ENCODE peak calls at places on chromosomes 2 and 18, in nine cellular contexts. One of them, this sample, is unnamed.

GRCh38 chr18:8791171-8791651 is 85.9 kb downstream of the MTCL1 start:
- DNase-seq in Peyer's patch: no peak
- DNase-seq in aorta: no peak
- DNase-seq in left ventricle myocardium inferior: no peak
- DNase-seq in GM23248: peak
- DNase-seq in gastrocnemius medialis: no peak
- DNase-seq in CD8-positive, alpha-beta T cell: no peak
- DNase-seq in tibial artery: no peak
- DNase-seq in heart right ventricle: no peak
- DNase-seq in this sample: no peak

GRCh38 chr2:74239346-74239745 is 40.9 kb downstream of the MTHFD2 start:
- DNase-seq in Peyer's patch: no peak
- DNase-seq in aorta: peak
- DNase-seq in left ventricle myocardium inferior: no peak
- DNase-seq in GM23248: no peak
- DNase-seq in gastrocnemius medialis: no peak
- DNase-seq in CD8-positive, alpha-beta T cell: no peak
- DNase-seq in tibial artery: peak
- DNase-seq in heart right ventricle: no peak
- DNase-seq in this sample: no peak

GRCh38 chr2:120760446-120761135 is 24.9 kb downstream of the GLI2 start:
- DNase-seq in Peyer's patch: no peak
- DNase-seq in aorta: peak
- DNase-seq in left ventricle myocardium inferior: peak
- DNase-seq in GM23248: no peak
- DNase-seq in gastrocnemius medialis: no peak
- DNase-seq in CD8-positive, alpha-beta T cell: no peak
- DNase-seq in tibial artery: peak
- DNase-seq in heart right ventricle: peak
- DNase-seq in this sample: no peak

GRCh38 chr2:240538031-240538780 is 19.6 kb downstream of the ANKMY1 start:
- DNase-seq in Peyer's patch: peak
- DNase-seq in aorta: no peak
- DNase-seq in left ventricle myocardium inferior: no peak
- DNase-seq in GM23248: no peak
- DNase-seq in gastrocnemius medialis: no peak
- DNase-seq in CD8-positive, alpha-beta T cell: no peak
- DNase-seq in tibial artery: no peak
- DNase-seq in heart right ventricle: no peak
- DNase-seq in this sample: no peak

GRCh38 chr2:159925975-159926374 is 128.0 kb upstream of the CD302 start:
- DNase-seq in Peyer's patch: no peak
- DNase-seq in aorta: no peak
- DNase-seq in left ventricle myocardium inferior: no peak
- DNase-seq in GM23248: no peak
- DNase-seq in gastrocnemius medialis: no peak
- DNase-seq in CD8-positive, alpha-beta T cell: no peak
- DNase-seq in tibial artery: no peak
- DNase-seq in heart right ventricle: no peak
- DNase-seq in this sample: no peak

GRCh38 chr18:69727912-69728572 is 219.6 kb downstream of the CD226 start:
- DNase-seq in Peyer's patch: no peak
- DNase-seq in aorta: no peak
- DNase-seq in left ventricle myocardium inferior: no peak
- DNase-seq in GM23248: no peak
- DNase-seq in gastrocnemius medialis: no peak
- DNase-seq in CD8-positive, alpha-beta T cell: no peak
- DNase-seq in tibial artery: no peak
- DNase-seq in heart right ventricle: no peak
- DNase-seq in this sample: no peak

GRCh38 chr2:72993585-72994280 is 76.4 kb downstream of the EMX1 start:
- DNase-seq in Peyer's patch: peak
- DNase-seq in aorta: peak
- DNase-seq in left ventricle myocardium inferior: no peak
- DNase-seq in GM23248: peak
- DNase-seq in gastrocnemius medialis: no peak
- DNase-seq in CD8-positive, alpha-beta T cell: peak
- DNase-seq in tibial artery: peak
- DNase-seq in heart right ventricle: no peak
- DNase-seq in this sample: no peak

GRCh38 chr2:32355976-32356734 is 668 bp upstream of the BIRC6 start:
- DNase-seq in Peyer's patch: no peak
- DNase-seq in aorta: no peak
- DNase-seq in left ventricle myocardium inferior: no peak
- DNase-seq in GM23248: no peak
- DNase-seq in gastrocnemius medialis: no peak
- DNase-seq in CD8-positive, alpha-beta T cell: no peak
- DNase-seq in tibial artery: no peak
- DNase-seq in heart right ventricle: no peak
- DNase-seq in this sample: peak

GRCh38 chr2:170369894-170370293 is 191.9 kb downstream of the MYO3B start:
- DNase-seq in Peyer's patch: no peak
- DNase-seq in aorta: no peak
- DNase-seq in left ventricle myocardium inferior: no peak
- DNase-seq in GM23248: peak
- DNase-seq in gastrocnemius medialis: no peak
- DNase-seq in CD8-positive, alpha-beta T cell: no peak
- DNase-seq in tibial artery: no peak
- DNase-seq in heart right ventricle: no peak
- DNase-seq in this sample: no peak

GRCh38 chr18:13611058-13611615 is 115.2 kb downstream of the FAM210A start:
- DNase-seq in Peyer's patch: peak
- DNase-seq in aorta: peak
- DNase-seq in left ventricle myocardium inferior: peak
- DNase-seq in GM23248: peak
- DNase-seq in gastrocnemius medialis: no peak
- DNase-seq in CD8-positive, alpha-beta T cell: peak
- DNase-seq in tibial artery: peak
- DNase-seq in heart right ventricle: peak
- DNase-seq in this sample: peak

GRCh38 chr2:10721344-10722251 is at the start of gene ATP6V1C2:
- DNase-seq in Peyer's patch: peak
- DNase-seq in aorta: peak
- DNase-seq in left ventricle myocardium inferior: no peak
- DNase-seq in GM23248: peak
- DNase-seq in gastrocnemius medialis: no peak
- DNase-seq in CD8-positive, alpha-beta T cell: no peak
- DNase-seq in tibial artery: no peak
- DNase-seq in heart right ventricle: no peak
- DNase-seq in this sample: peak

GRCh38 chr2:42450136-42450535 is 43.6 kb downstream of the KCNG3 start:
- DNase-seq in Peyer's patch: no peak
- DNase-seq in aorta: no peak
- DNase-seq in left ventricle myocardium inferior: no peak
- DNase-seq in GM23248: peak
- DNase-seq in gastrocnemius medialis: no peak
- DNase-seq in CD8-positive, alpha-beta T cell: no peak
- DNase-seq in tibial artery: no peak
- DNase-seq in heart right ventricle: no peak
- DNase-seq in this sample: no peak

GRCh38 chr2:69203166-69203985 is 183.7 kb downstream of the GFPT1 start:
- DNase-seq in Peyer's patch: no peak
- DNase-seq in aorta: no peak
- DNase-seq in left ventricle myocardium inferior: no peak
- DNase-seq in GM23248: no peak
- DNase-seq in gastrocnemius medialis: no peak
- DNase-seq in CD8-positive, alpha-beta T cell: no peak
- DNase-seq in tibial artery: no peak
- DNase-seq in heart right ventricle: no peak
- DNase-seq in this sample: no peak

GRCh38 chr2:236180831-236181453 is 12.8 kb upstream of the GBX2 start:
- DNase-seq in Peyer's patch: no peak
- DNase-seq in aorta: no peak
- DNase-seq in left ventricle myocardium inferior: no peak
- DNase-seq in GM23248: peak
- DNase-seq in gastrocnemius medialis: no peak
- DNase-seq in CD8-positive, alpha-beta T cell: no peak
- DNase-seq in tibial artery: peak
- DNase-seq in heart right ventricle: no peak
- DNase-seq in this sample: no peak

GRCh38 chr18:36640005-36640952 is 188.5 kb downstream of the TPGS2 start:
- DNase-seq in Peyer's patch: no peak
- DNase-seq in aorta: no peak
- DNase-seq in left ventricle myocardium inferior: no peak
- DNase-seq in GM23248: peak
- DNase-seq in gastrocnemius medialis: no peak
- DNase-seq in CD8-positive, alpha-beta T cell: no peak
- DNase-seq in tibial artery: no peak
- DNase-seq in heart right ventricle: no peak
- DNase-seq in this sample: no peak
- H3K27ac ChIP-seq in Peyer's patch: no peak
- H3K27ac ChIP-seq in aorta: peak
- H3K27ac ChIP-seq in left ventricle myocardium inferior: peak
- H3K27ac ChIP-seq in GM23248: no peak
- H3K27ac ChIP-seq in gastrocnemius medialis: no peak
- H3K27ac ChIP-seq in CD8-positive, alpha-beta T cell: no peak
- H3K27ac ChIP-seq in tibial artery: no peak
- H3K27ac ChIP-seq in heart right ventricle: no peak
- H3K27ac ChIP-seq in this sample: no peak

GRCh38 chr2:17272649-17273048 is 245.6 kb downstream of the RAD51AP2 start:
- DNase-seq in Peyer's patch: no peak
- DNase-seq in aorta: no peak
- DNase-seq in left ventricle myocardium inferior: no peak
- DNase-seq in GM23248: no peak
- DNase-seq in gastrocnemius medialis: no peak
- DNase-seq in CD8-positive, alpha-beta T cell: no peak
- DNase-seq in tibial artery: no peak
- DNase-seq in heart right ventricle: no peak
- DNase-seq in this sample: no peak
- H3K4me3 ChIP-seq in Peyer's patch: no peak
- H3K4me3 ChIP-seq in aorta: no peak
- H3K4me3 ChIP-seq in left ventricle myocardium inferior: no peak
- H3K4me3 ChIP-seq in GM23248: no peak
- H3K4me3 ChIP-seq in gastrocnemius medialis: no peak
- H3K4me3 ChIP-seq in CD8-positive, alpha-beta T cell: no peak
- H3K4me3 ChIP-seq in tibial artery: no peak
- H3K4me3 ChIP-seq in heart right ventricle: no peak
- H3K4me3 ChIP-seq in this sample: no peak

GRCh38 chr2:112791693-112792230 is 7.5 kb upstream of the IL1A start:
- DNase-seq in Peyer's patch: no peak
- DNase-seq in aorta: no peak
- DNase-seq in left ventricle myocardium inferior: no peak
- DNase-seq in GM23248: no peak
- DNase-seq in gastrocnemius medialis: no peak
- DNase-seq in CD8-positive, alpha-beta T cell: no peak
- DNase-seq in tibial artery: no peak
- DNase-seq in heart right ventricle: no peak
- DNase-seq in this sample: no peak

GRCh38 chr2:112795720-112796119 is 11.4 kb upstream of the IL1A start:
- DNase-seq in Peyer's patch: no peak
- DNase-seq in aorta: no peak
- DNase-seq in left ventricle myocardium inferior: no peak
- DNase-seq in GM23248: no peak
- DNase-seq in gastrocnemius medialis: no peak
- DNase-seq in CD8-positive, alpha-beta T cell: no peak
- DNase-seq in tibial artery: no peak
- DNase-seq in heart right ventricle: no peak
- DNase-seq in this sample: no peak

GRCh38 chr2:112794841-112795240 is 10.5 kb upstream of the IL1A start:
- DNase-seq in Peyer's patch: no peak
- DNase-seq in aorta: no peak
- DNase-seq in left ventricle myocardium inferior: no peak
- DNase-seq in GM23248: no peak
- DNase-seq in gastrocnemius medialis: no peak
- DNase-seq in CD8-positive, alpha-beta T cell: no peak
- DNase-seq in tibial artery: no peak
- DNase-seq in heart right ventricle: no peak
- DNase-seq in this sample: no peak

GRCh38 chr2:112793449-112793978 is 9.2 kb upstream of the IL1A start:
- DNase-seq in Peyer's patch: no peak
- DNase-seq in aorta: no peak
- DNase-seq in left ventricle myocardium inferior: no peak
- DNase-seq in GM23248: peak
- DNase-seq in gastrocnemius medialis: no peak
- DNase-seq in CD8-positive, alpha-beta T cell: no peak
- DNase-seq in tibial artery: no peak
- DNase-seq in heart right ventricle: no peak
- DNase-seq in this sample: no peak

DNA sequence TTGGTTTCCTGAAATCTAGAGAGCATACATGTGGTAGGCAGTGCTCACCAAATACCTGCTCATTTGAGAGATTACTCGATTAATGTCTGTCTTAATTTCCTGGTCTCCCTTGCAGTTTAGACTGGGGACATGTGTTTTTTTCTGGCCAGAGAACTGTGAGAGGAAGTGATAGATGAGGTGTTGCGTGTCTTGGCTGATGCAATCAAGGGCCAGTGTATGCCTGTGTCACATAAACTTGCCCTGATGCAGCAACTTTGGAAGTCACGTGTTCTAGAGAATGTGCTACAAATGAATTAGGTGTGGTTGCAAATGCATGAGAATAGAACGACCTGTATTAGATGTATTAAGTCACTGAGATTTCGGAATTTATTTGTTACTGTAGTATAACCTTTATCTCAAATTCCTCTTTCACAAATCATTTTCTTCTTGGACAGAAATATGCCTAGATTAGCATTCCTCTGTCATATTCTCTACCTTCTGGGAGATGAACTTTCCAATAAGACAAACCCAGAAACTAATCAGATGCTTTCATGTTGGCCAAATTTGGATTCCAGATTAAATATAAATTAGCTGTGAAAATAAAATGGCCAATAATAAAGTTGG is 9.9 kb upstream of the IL1A start:
- DNase-seq in Peyer's patch: no peak
- DNase-seq in aorta: no peak
- DNase-seq in left ventricle myocardium inferior: peak
- DNase-seq in GM23248: peak
- DNase-seq in gastrocnemius medialis: no peak
- DNase-seq in CD8-positive, alpha-beta T cell: no peak
- DNase-seq in tibial artery: no peak
- DNase-seq in heart right ventricle: no peak
- DNase-seq in this sample: peak
- H3K27ac ChIP-seq in Peyer's patch: no peak
- H3K27ac ChIP-seq in aorta: no peak
- H3K27ac ChIP-seq in left ventricle myocardium inferior: no peak
- H3K27ac ChIP-seq in GM23248: peak
- H3K27ac ChIP-seq in gastrocnemius medialis: no peak
- H3K27ac ChIP-seq in CD8-positive, alpha-beta T cell: no peak
- H3K27ac ChIP-seq in tibial artery: no peak
- H3K27ac ChIP-seq in heart right ventricle: no peak
- H3K27ac ChIP-seq in this sample: no peak

GRCh38 chr2:6773007-6773693 is 92.6 kb downstream of the CMPK2 start:
- DNase-seq in Peyer's patch: peak
- DNase-seq in aorta: peak
- DNase-seq in left ventricle myocardium inferior: peak
- DNase-seq in GM23248: peak
- DNase-seq in gastrocnemius medialis: peak
- DNase-seq in CD8-positive, alpha-beta T cell: peak
- DNase-seq in tibial artery: no peak
- DNase-seq in heart right ventricle: peak
- DNase-seq in this sample: peak
- H3K4me3 ChIP-seq in Peyer's patch: no peak
- H3K4me3 ChIP-seq in aorta: no peak
- H3K4me3 ChIP-seq in left ventricle myocardium inferior: peak
- H3K4me3 ChIP-seq in GM23248: no peak
- H3K4me3 ChIP-seq in gastrocnemius medialis: no peak
- H3K4me3 ChIP-seq in CD8-positive, alpha-beta T cell: no peak
- H3K4me3 ChIP-seq in tibial artery: no peak
- H3K4me3 ChIP-seq in heart right ventricle: no peak
- H3K4me3 ChIP-seq in this sample: no peak

This sample was measured in CD4-positive, alpha-beta memory T cell.